ENCODE peak calls at places on chromosomes 1 and 21, in nine cellular contexts. One of them, this sample, is unnamed.

GRCh38 chr1:208601569-208601968 is 357.4 kb upstream of the PLXNA2 start:
- DNase-seq in A549: no peak
- DNase-seq in Panc1: no peak
- DNase-seq in HepG2: no peak
- DNase-seq in HCT116: no peak
- DNase-seq in GM23338: no peak
- DNase-seq in K562: no peak
- DNase-seq in HL-60: no peak
- DNase-seq in SK-N-SH: no peak
- DNase-seq in this sample: no peak

GRCh38 chr1:158016651-158017335 is 23.3 kb downstream of the KIRREL1 start:
- DNase-seq in A549: peak; percentile 66
- DNase-seq in Panc1: no peak
- DNase-seq in HepG2: no peak
- DNase-seq in HCT116: no peak
- DNase-seq in GM23338: no peak
- DNase-seq in K562: no peak
- DNase-seq in HL-60: no peak
- DNase-seq in SK-N-SH: no peak
- DNase-seq in this sample: no peak

GRCh38 chr1:203320546-203321272 is 15.4 kb downstream of the BTG2 start:
- DNase-seq in A549: no peak
- DNase-seq in Panc1: no peak
- DNase-seq in HepG2: no peak
- DNase-seq in HCT116: no peak
- DNase-seq in GM23338: peak; percentile 83
- DNase-seq in K562: peak; percentile 66
- DNase-seq in HL-60: peak; percentile 94
- DNase-seq in SK-N-SH: no peak
- DNase-seq in this sample: no peak

GRCh38 chr1:16017461-16018303 is at the start of gene HSPB7:
- DNase-seq in A549: no peak
- DNase-seq in Panc1: no peak
- DNase-seq in HepG2: no peak
- DNase-seq in HCT116: no peak
- DNase-seq in GM23338: peak; percentile 72
- DNase-seq in K562: peak; percentile 77
- DNase-seq in HL-60: no peak
- DNase-seq in SK-N-SH: peak; percentile 76
- DNase-seq in this sample: no peak

GRCh38 chr1:22916469-22916817 is 56.2 kb downstream of the LACTBL1 start:
- DNase-seq in A549: no peak
- DNase-seq in Panc1: no peak
- DNase-seq in HepG2: no peak
- DNase-seq in HCT116: no peak
- DNase-seq in GM23338: no peak
- DNase-seq in K562: no peak
- DNase-seq in HL-60: no peak
- DNase-seq in SK-N-SH: no peak
- DNase-seq in this sample: no peak

GRCh38 chr1:235468970-235469369 is 35.3 kb downstream of the B3GALNT2 start:
- DNase-seq in A549: peak; percentile 10
- DNase-seq in Panc1: peak; percentile 50
- DNase-seq in HepG2: peak; percentile 9
- DNase-seq in HCT116: peak; percentile 56
- DNase-seq in GM23338: no peak
- DNase-seq in K562: no peak
- DNase-seq in HL-60: no peak
- DNase-seq in SK-N-SH: no peak
- DNase-seq in this sample: no peak

GRCh38 chr1:93411000-93411399 is 36.9 kb upstream of the FNBP1L start:
- DNase-seq in A549: no peak
- DNase-seq in Panc1: no peak
- DNase-seq in HepG2: no peak
- DNase-seq in HCT116: no peak
- DNase-seq in GM23338: peak; percentile 82
- DNase-seq in K562: no peak
- DNase-seq in HL-60: no peak
- DNase-seq in SK-N-SH: no peak
- DNase-seq in this sample: no peak

GRCh38 chr1:41859686-41860085 is 59.0 kb downstream of the HIVEP3 start:
- DNase-seq in A549: no peak
- DNase-seq in Panc1: no peak
- DNase-seq in HepG2: no peak
- DNase-seq in HCT116: no peak
- DNase-seq in GM23338: no peak
- DNase-seq in K562: no peak
- DNase-seq in HL-60: no peak
- DNase-seq in SK-N-SH: no peak
- DNase-seq in this sample: no peak

GRCh38 chr1:55930931-55931271 is 648.5 kb downstream of the PLPP3 start:
- DNase-seq in A549: no peak
- DNase-seq in Panc1: no peak
- DNase-seq in HepG2: no peak
- DNase-seq in HCT116: no peak
- DNase-seq in GM23338: no peak
- DNase-seq in K562: no peak
- DNase-seq in HL-60: no peak
- DNase-seq in SK-N-SH: no peak
- DNase-seq in this sample: no peak

GRCh38 chr1:25504706-25505560 is 38.5 kb upstream of the LDLRAP1 start:
- DNase-seq in A549: no peak
- DNase-seq in Panc1: no peak
- DNase-seq in HepG2: no peak
- DNase-seq in HCT116: no peak
- DNase-seq in GM23338: no peak
- DNase-seq in K562: no peak
- DNase-seq in HL-60: no peak
- DNase-seq in SK-N-SH: no peak
- DNase-seq in this sample: no peak

GRCh38 chr1:40652979-40653378 is 12.5 kb downstream of the RIMS3 start:
- DNase-seq in A549: no peak
- DNase-seq in Panc1: no peak
- DNase-seq in HepG2: no peak
- DNase-seq in HCT116: no peak
- DNase-seq in GM23338: no peak
- DNase-seq in K562: no peak
- DNase-seq in HL-60: no peak
- DNase-seq in SK-N-SH: no peak
- DNase-seq in this sample: no peak

GRCh38 chr1:119288751-119289150 is 79.8 kb upstream of the HAO2 start:
- DNase-seq in A549: no peak
- DNase-seq in Panc1: no peak
- DNase-seq in HepG2: peak; percentile 31
- DNase-seq in HCT116: no peak
- DNase-seq in GM23338: no peak
- DNase-seq in K562: no peak
- DNase-seq in HL-60: no peak
- DNase-seq in SK-N-SH: no peak
- DNase-seq in this sample: no peak

GRCh38 chr1:94863297-94863911 is 43.2 kb downstream of the SLC44A3 start:
- DNase-seq in A549: no peak
- DNase-seq in Panc1: no peak
- DNase-seq in HepG2: no peak
- DNase-seq in HCT116: peak; percentile 3
- DNase-seq in GM23338: no peak
- DNase-seq in K562: no peak
- DNase-seq in HL-60: no peak
- DNase-seq in SK-N-SH: no peak
- DNase-seq in this sample: no peak

GRCh38 chr21:28856588-28857250 is 136.0 kb downstream of the LTN1 start:
- DNase-seq in A549: no peak
- DNase-seq in Panc1: no peak
- DNase-seq in HepG2: peak; percentile 53
- DNase-seq in HCT116: no peak
- DNase-seq in GM23338: peak; percentile 51
- DNase-seq in K562: no peak
- DNase-seq in HL-60: no peak
- DNase-seq in SK-N-SH: no peak
- DNase-seq in this sample: no peak

GRCh38 chr21:33021667-33022066 is 4.1 kb upstream of the OLIG2 start:
- DNase-seq in A549: no peak
- DNase-seq in Panc1: no peak
- DNase-seq in HepG2: no peak
- DNase-seq in HCT116: no peak
- DNase-seq in GM23338: no peak
- DNase-seq in K562: no peak
- DNase-seq in HL-60: no peak
- DNase-seq in SK-N-SH: no peak
- DNase-seq in this sample: no peak

GRCh38 chr21:33019516-33019884 is 6.2 kb upstream of the OLIG2 start:
- DNase-seq in A549: no peak
- DNase-seq in Panc1: no peak
- DNase-seq in HepG2: no peak
- DNase-seq in HCT116: no peak
- DNase-seq in GM23338: no peak
- DNase-seq in K562: no peak
- DNase-seq in HL-60: no peak
- DNase-seq in SK-N-SH: no peak
- DNase-seq in this sample: no peak

GRCh38 chr21:33021150-33021549 is 4.6 kb upstream of the OLIG2 start:
- DNase-seq in A549: no peak
- DNase-seq in Panc1: no peak
- DNase-seq in HepG2: no peak
- DNase-seq in HCT116: no peak
- DNase-seq in GM23338: no peak
- DNase-seq in K562: no peak
- DNase-seq in HL-60: no peak
- DNase-seq in SK-N-SH: no peak
- DNase-seq in this sample: no peak

GRCh38 chr21:33019885-33020557 is 5.7 kb upstream of the OLIG2 start:
- DNase-seq in A549: no peak
- DNase-seq in Panc1: no peak
- DNase-seq in HepG2: no peak
- DNase-seq in HCT116: no peak
- DNase-seq in GM23338: peak; percentile 84
- DNase-seq in K562: no peak
- DNase-seq in HL-60: no peak
- DNase-seq in SK-N-SH: peak; percentile 29
- DNase-seq in this sample: no peak

GRCh38 chr21:33020558-33021100 is 5.1 kb upstream of the OLIG2 start:
- DNase-seq in A549: no peak
- DNase-seq in Panc1: no peak
- DNase-seq in HepG2: no peak
- DNase-seq in HCT116: no peak
- DNase-seq in GM23338: no peak
- DNase-seq in K562: no peak
- DNase-seq in HL-60: no peak
- DNase-seq in SK-N-SH: peak; percentile 33
- DNase-seq in this sample: no peak
- TF ChIP-seq REST in A549: no peak
- TF ChIP-seq REST in Panc1: no peak
- TF ChIP-seq REST in HepG2: no peak
- TF ChIP-seq REST in HCT116: no peak
- TF ChIP-seq REST in GM23338: no peak
- TF ChIP-seq REST in K562: no peak
- TF ChIP-seq REST in HL-60: no peak
- TF ChIP-seq REST in SK-N-SH: no peak
- TF ChIP-seq REST in this sample: no peak

GRCh38 chr1:185438936-185439335 is 121.9 kb upstream of the IVNS1ABP start:
- DNase-seq in A549: no peak
- DNase-seq in Panc1: no peak
- DNase-seq in HepG2: no peak
- DNase-seq in HCT116: no peak
- DNase-seq in GM23338: no peak
- DNase-seq in K562: no peak
- DNase-seq in HL-60: no peak
- DNase-seq in SK-N-SH: no peak
- DNase-seq in this sample: no peak

GRCh38 chr1:185435696-185436379 is 118.8 kb upstream of the IVNS1ABP start:
- DNase-seq in A549: no peak
- DNase-seq in Panc1: no peak
- DNase-seq in HepG2: no peak
- DNase-seq in HCT116: no peak
- DNase-seq in GM23338: no peak
- DNase-seq in K562: no peak
- DNase-seq in HL-60: no peak
- DNase-seq in SK-N-SH: no peak
- DNase-seq in this sample: no peak

GRCh38 chr1:185432943-185433342 is 115.9 kb upstream of the IVNS1ABP start:
- DNase-seq in A549: no peak
- DNase-seq in Panc1: no peak
- DNase-seq in HepG2: no peak
- DNase-seq in HCT116: no peak
- DNase-seq in GM23338: no peak
- DNase-seq in K562: peak; percentile 16
- DNase-seq in HL-60: no peak
- DNase-seq in SK-N-SH: no peak
- DNase-seq in this sample: no peak

GRCh38 chr1:185431612-185432011 is 114.6 kb upstream of the IVNS1ABP start:
- DNase-seq in A549: no peak
- DNase-seq in Panc1: no peak
- DNase-seq in HepG2: no peak
- DNase-seq in HCT116: no peak
- DNase-seq in GM23338: no peak
- DNase-seq in K562: no peak
- DNase-seq in HL-60: no peak
- DNase-seq in SK-N-SH: no peak
- DNase-seq in this sample: no peak

GRCh38 chr1:185434721-185435120 is 117.7 kb upstream of the IVNS1ABP start:
- DNase-seq in A549: no peak
- DNase-seq in Panc1: no peak
- DNase-seq in HepG2: no peak
- DNase-seq in HCT116: no peak
- DNase-seq in GM23338: no peak
- DNase-seq in K562: no peak
- DNase-seq in HL-60: no peak
- DNase-seq in SK-N-SH: no peak
- DNase-seq in this sample: no peak
- TF ChIP-seq REST in A549: no peak
- TF ChIP-seq REST in Panc1: no peak
- TF ChIP-seq REST in HepG2: no peak
- TF ChIP-seq REST in HCT116: no peak
- TF ChIP-seq REST in GM23338: no peak
- TF ChIP-seq REST in K562: no peak
- TF ChIP-seq REST in HL-60: no peak
- TF ChIP-seq REST in SK-N-SH: no peak
- TF ChIP-seq REST in this sample: no peak

GRCh38 chr1:10685851-10686403 is 110.5 kb downstream of the CASZ1 start:
- DNase-seq in A549: no peak
- DNase-seq in Panc1: no peak
- DNase-seq in HepG2: peak; percentile 93
- DNase-seq in HCT116: no peak
- DNase-seq in GM23338: no peak
- DNase-seq in K562: no peak
- DNase-seq in HL-60: no peak
- DNase-seq in SK-N-SH: no peak
- DNase-seq in this sample: no peak
- TF ChIP-seq REST in A549: no peak
- TF ChIP-seq REST in Panc1: no peak
- TF ChIP-seq REST in HepG2: no peak
- TF ChIP-seq REST in HCT116: no peak
- TF ChIP-seq REST in GM23338: no peak
- TF ChIP-seq REST in K562: no peak
- TF ChIP-seq REST in HL-60: no peak
- TF ChIP-seq REST in SK-N-SH: no peak
- TF ChIP-seq REST in this sample: no peak

DNA sequence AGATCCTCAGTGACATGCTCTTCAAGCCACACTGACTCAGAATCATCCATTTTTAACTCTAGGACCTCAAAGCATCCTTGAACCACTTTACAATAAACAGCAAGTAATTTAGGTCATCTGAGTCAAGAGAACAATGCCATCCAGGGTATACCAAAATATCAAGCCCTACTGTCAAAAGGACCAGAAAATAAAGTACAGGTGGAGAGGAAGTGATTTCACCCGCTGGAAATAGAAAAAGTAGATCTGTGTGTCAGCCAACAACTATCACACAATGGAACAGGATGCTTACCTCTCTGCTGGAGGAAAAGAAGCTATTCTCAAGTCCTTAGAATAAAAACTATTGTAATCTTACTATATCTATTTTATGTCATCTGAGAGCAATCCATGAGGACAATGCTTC is 37.0 kb downstream of the RERE start:
- DNase-seq in A549: no peak
- DNase-seq in Panc1: no peak
- DNase-seq in HepG2: no peak
- DNase-seq in HCT116: no peak
- DNase-seq in GM23338: no peak
- DNase-seq in K562: no peak
- DNase-seq in HL-60: no peak
- DNase-seq in SK-N-SH: no peak
- DNase-seq in this sample: no peak
- TF ChIP-seq REST in A549: no peak
- TF ChIP-seq REST in Panc1: no peak
- TF ChIP-seq REST in HepG2: no peak
- TF ChIP-seq REST in HCT116: no peak
- TF ChIP-seq REST in GM23338: no peak
- TF ChIP-seq REST in K562: no peak
- TF ChIP-seq REST in HL-60: no peak
- TF ChIP-seq REST in SK-N-SH: no peak
- TF ChIP-seq REST in this sample: no peak